ENCODE peak calls at places on chromosomes 11 and 22, in eight cellular contexts. One of them, this sample, is unnamed.

GRCh38 chr11:60771879-60772525 is 13.1 kb upstream of the MS4A10 start:
- DNase-seq in stimulated activated CD4-positive, alpha-beta T cell treated with anti-CD3 and anti-CD28 coated beads, Interleukin-1b, Interleukin-23, amount 100 ng/mL, for 1 hour: no peak
- DNase-seq in choroid plexus epithelial cell: peak
- DNase-seq in hypothalamus: no peak
- DNase-seq in RCC 7860: no peak
- DNase-seq in left colon: no peak
- DNase-seq in NCI-H1105: no peak
- DNase-seq in NCI-H1092: no peak
- DNase-seq in this sample: no peak

GRCh38 chr11:10990637-10991036 is 132.8 kb upstream of the ZBED5 start:
- DNase-seq in stimulated activated CD4-positive, alpha-beta T cell treated with anti-CD3 and anti-CD28 coated beads, Interleukin-1b, Interleukin-23, amount 100 ng/mL, for 1 hour: no peak
- DNase-seq in choroid plexus epithelial cell: no peak
- DNase-seq in hypothalamus: no peak
- DNase-seq in RCC 7860: peak
- DNase-seq in left colon: no peak
- DNase-seq in NCI-H1105: no peak
- DNase-seq in NCI-H1092: no peak
- DNase-seq in this sample: no peak

GRCh38 chr11:87454246-87454645 is 416.5 kb downstream of the TMEM135 start:
- DNase-seq in stimulated activated CD4-positive, alpha-beta T cell treated with anti-CD3 and anti-CD28 coated beads, Interleukin-1b, Interleukin-23, amount 100 ng/mL, for 1 hour: no peak
- DNase-seq in choroid plexus epithelial cell: peak
- DNase-seq in hypothalamus: no peak
- DNase-seq in RCC 7860: no peak
- DNase-seq in left colon: peak
- DNase-seq in NCI-H1105: no peak
- DNase-seq in NCI-H1092: no peak
- DNase-seq in this sample: peak

GRCh38 chr11:63610604-63611394 is 3.4 kb downstream of the PLAAT3 start:
- DNase-seq in stimulated activated CD4-positive, alpha-beta T cell treated with anti-CD3 and anti-CD28 coated beads, Interleukin-1b, Interleukin-23, amount 100 ng/mL, for 1 hour: no peak
- DNase-seq in choroid plexus epithelial cell: peak
- DNase-seq in hypothalamus: no peak
- DNase-seq in RCC 7860: no peak
- DNase-seq in left colon: no peak
- DNase-seq in NCI-H1105: no peak
- DNase-seq in NCI-H1092: no peak
- DNase-seq in this sample: peak

GRCh38 chr11:34567733-34568132 is 53.2 kb upstream of the EHF start:
- DNase-seq in stimulated activated CD4-positive, alpha-beta T cell treated with anti-CD3 and anti-CD28 coated beads, Interleukin-1b, Interleukin-23, amount 100 ng/mL, for 1 hour: no peak
- DNase-seq in choroid plexus epithelial cell: no peak
- DNase-seq in hypothalamus: no peak
- DNase-seq in RCC 7860: no peak
- DNase-seq in left colon: no peak
- DNase-seq in NCI-H1105: no peak
- DNase-seq in NCI-H1092: no peak
- DNase-seq in this sample: no peak

GRCh38 chr11:22521226-22521625 is 104.4 kb downstream of the FANCF start:
- DNase-seq in stimulated activated CD4-positive, alpha-beta T cell treated with anti-CD3 and anti-CD28 coated beads, Interleukin-1b, Interleukin-23, amount 100 ng/mL, for 1 hour: no peak
- DNase-seq in choroid plexus epithelial cell: peak
- DNase-seq in hypothalamus: no peak
- DNase-seq in RCC 7860: peak
- DNase-seq in left colon: no peak
- DNase-seq in NCI-H1105: no peak
- DNase-seq in NCI-H1092: no peak
- DNase-seq in this sample: peak

GRCh38 chr11:76664578-76665061 is 5.9 kb downstream of the LRRC32 start:
- DNase-seq in stimulated activated CD4-positive, alpha-beta T cell treated with anti-CD3 and anti-CD28 coated beads, Interleukin-1b, Interleukin-23, amount 100 ng/mL, for 1 hour: no peak
- DNase-seq in choroid plexus epithelial cell: no peak
- DNase-seq in hypothalamus: no peak
- DNase-seq in RCC 7860: no peak
- DNase-seq in left colon: no peak
- DNase-seq in NCI-H1105: no peak
- DNase-seq in NCI-H1092: no peak
- DNase-seq in this sample: no peak

GRCh38 chr11:128279861-128280260 is 307.5 kb downstream of the ETS1 start:
- DNase-seq in stimulated activated CD4-positive, alpha-beta T cell treated with anti-CD3 and anti-CD28 coated beads, Interleukin-1b, Interleukin-23, amount 100 ng/mL, for 1 hour: no peak
- DNase-seq in choroid plexus epithelial cell: peak
- DNase-seq in hypothalamus: no peak
- DNase-seq in RCC 7860: no peak
- DNase-seq in left colon: no peak
- DNase-seq in NCI-H1105: no peak
- DNase-seq in NCI-H1092: no peak
- DNase-seq in this sample: no peak

GRCh38 chr22:44493206-44493605 is 4.8 kb downstream of the RTL6 start:
- DNase-seq in stimulated activated CD4-positive, alpha-beta T cell treated with anti-CD3 and anti-CD28 coated beads, Interleukin-1b, Interleukin-23, amount 100 ng/mL, for 1 hour: no peak
- DNase-seq in choroid plexus epithelial cell: no peak
- DNase-seq in hypothalamus: no peak
- DNase-seq in RCC 7860: no peak
- DNase-seq in left colon: no peak
- DNase-seq in NCI-H1105: no peak
- DNase-seq in NCI-H1092: no peak
- DNase-seq in this sample: no peak

GRCh38 chr11:65898656-65899355 is 1.4 kb downstream of the FOSL1 start:
- DNase-seq in stimulated activated CD4-positive, alpha-beta T cell treated with anti-CD3 and anti-CD28 coated beads, Interleukin-1b, Interleukin-23, amount 100 ng/mL, for 1 hour: no peak
- DNase-seq in choroid plexus epithelial cell: peak
- DNase-seq in hypothalamus: no peak
- DNase-seq in RCC 7860: no peak
- DNase-seq in left colon: no peak
- DNase-seq in NCI-H1105: no peak
- DNase-seq in NCI-H1092: no peak
- DNase-seq in this sample: no peak

GRCh38 chr11:6333112-6333511 is 12.8 kb upstream of the CAVIN3 start:
- DNase-seq in stimulated activated CD4-positive, alpha-beta T cell treated with anti-CD3 and anti-CD28 coated beads, Interleukin-1b, Interleukin-23, amount 100 ng/mL, for 1 hour: no peak
- DNase-seq in choroid plexus epithelial cell: no peak
- DNase-seq in hypothalamus: no peak
- DNase-seq in RCC 7860: no peak
- DNase-seq in left colon: no peak
- DNase-seq in NCI-H1105: peak
- DNase-seq in NCI-H1092: peak
- DNase-seq in this sample: no peak

GRCh38 chr22:27774200-27774599 is 27.4 kb downstream of the MN1 start:
- DNase-seq in stimulated activated CD4-positive, alpha-beta T cell treated with anti-CD3 and anti-CD28 coated beads, Interleukin-1b, Interleukin-23, amount 100 ng/mL, for 1 hour: no peak
- DNase-seq in choroid plexus epithelial cell: no peak
- DNase-seq in hypothalamus: no peak
- DNase-seq in RCC 7860: no peak
- DNase-seq in left colon: no peak
- DNase-seq in NCI-H1105: no peak
- DNase-seq in NCI-H1092: no peak
- DNase-seq in this sample: no peak

GRCh38 chr22:46769191-46769675 is 6.8 kb downstream of the TBC1D22A start:
- DNase-seq in stimulated activated CD4-positive, alpha-beta T cell treated with anti-CD3 and anti-CD28 coated beads, Interleukin-1b, Interleukin-23, amount 100 ng/mL, for 1 hour: no peak
- DNase-seq in choroid plexus epithelial cell: no peak
- DNase-seq in hypothalamus: no peak
- DNase-seq in RCC 7860: no peak
- DNase-seq in left colon: no peak
- DNase-seq in NCI-H1105: peak
- DNase-seq in NCI-H1092: no peak
- DNase-seq in this sample: no peak

GRCh38 chr22:39512026-39512425 is 8.3 kb upstream of the ATF4 start:
- DNase-seq in stimulated activated CD4-positive, alpha-beta T cell treated with anti-CD3 and anti-CD28 coated beads, Interleukin-1b, Interleukin-23, amount 100 ng/mL, for 1 hour: no peak
- DNase-seq in choroid plexus epithelial cell: no peak
- DNase-seq in hypothalamus: no peak
- DNase-seq in RCC 7860: no peak
- DNase-seq in left colon: no peak
- DNase-seq in NCI-H1105: no peak
- DNase-seq in NCI-H1092: no peak
- DNase-seq in this sample: no peak

GRCh38 chr22:23574371-23574811 is 5.7 kb downstream of the IGLL1 start:
- DNase-seq in stimulated activated CD4-positive, alpha-beta T cell treated with anti-CD3 and anti-CD28 coated beads, Interleukin-1b, Interleukin-23, amount 100 ng/mL, for 1 hour: no peak
- DNase-seq in choroid plexus epithelial cell: no peak
- DNase-seq in hypothalamus: no peak
- DNase-seq in RCC 7860: no peak
- DNase-seq in left colon: no peak
- DNase-seq in NCI-H1105: no peak
- DNase-seq in NCI-H1092: no peak
- DNase-seq in this sample: no peak

GRCh38 chr22:31199187-31199586 is 12.9 kb upstream of the LIMK2 start:
- DNase-seq in stimulated activated CD4-positive, alpha-beta T cell treated with anti-CD3 and anti-CD28 coated beads, Interleukin-1b, Interleukin-23, amount 100 ng/mL, for 1 hour: no peak
- DNase-seq in choroid plexus epithelial cell: peak
- DNase-seq in hypothalamus: no peak
- DNase-seq in RCC 7860: no peak
- DNase-seq in left colon: no peak
- DNase-seq in NCI-H1105: no peak
- DNase-seq in NCI-H1092: no peak
- DNase-seq in this sample: no peak

GRCh38 chr22:41695211-41695610 is 4.1 kb upstream of the MEI1 start:
- DNase-seq in stimulated activated CD4-positive, alpha-beta T cell treated with anti-CD3 and anti-CD28 coated beads, Interleukin-1b, Interleukin-23, amount 100 ng/mL, for 1 hour: no peak
- DNase-seq in choroid plexus epithelial cell: no peak
- DNase-seq in hypothalamus: no peak
- DNase-seq in RCC 7860: no peak
- DNase-seq in left colon: no peak
- DNase-seq in NCI-H1105: no peak
- DNase-seq in NCI-H1092: no peak
- DNase-seq in this sample: no peak

GRCh38 chr11:117468888-117469287 is 141.2 kb downstream of the CEP164 start:
- DNase-seq in stimulated activated CD4-positive, alpha-beta T cell treated with anti-CD3 and anti-CD28 coated beads, Interleukin-1b, Interleukin-23, amount 100 ng/mL, for 1 hour: no peak
- DNase-seq in choroid plexus epithelial cell: no peak
- DNase-seq in hypothalamus: no peak
- DNase-seq in RCC 7860: no peak
- DNase-seq in left colon: no peak
- DNase-seq in NCI-H1105: no peak
- DNase-seq in NCI-H1092: no peak
- DNase-seq in this sample: no peak

GRCh38 chr11:68146704-68147474 is 25.7 kb upstream of the CHKA start:
- DNase-seq in stimulated activated CD4-positive, alpha-beta T cell treated with anti-CD3 and anti-CD28 coated beads, Interleukin-1b, Interleukin-23, amount 100 ng/mL, for 1 hour: no peak
- DNase-seq in choroid plexus epithelial cell: peak
- DNase-seq in hypothalamus: peak
- DNase-seq in RCC 7860: peak
- DNase-seq in left colon: peak
- DNase-seq in NCI-H1105: peak
- DNase-seq in NCI-H1092: peak
- DNase-seq in this sample: peak

GRCh38 chr11:78453140-78453935 is 35.7 kb upstream of the GAB2 start:
- DNase-seq in stimulated activated CD4-positive, alpha-beta T cell treated with anti-CD3 and anti-CD28 coated beads, Interleukin-1b, Interleukin-23, amount 100 ng/mL, for 1 hour: no peak
- DNase-seq in choroid plexus epithelial cell: peak
- DNase-seq in hypothalamus: no peak
- DNase-seq in RCC 7860: no peak
- DNase-seq in left colon: no peak
- DNase-seq in NCI-H1105: no peak
- DNase-seq in NCI-H1092: no peak
- DNase-seq in this sample: peak

GRCh38 chr11:44993971-44994705 is 43.5 kb upstream of the TP53I11 start:
- DNase-seq in stimulated activated CD4-positive, alpha-beta T cell treated with anti-CD3 and anti-CD28 coated beads, Interleukin-1b, Interleukin-23, amount 100 ng/mL, for 1 hour: no peak
- DNase-seq in choroid plexus epithelial cell: no peak
- DNase-seq in hypothalamus: no peak
- DNase-seq in RCC 7860: no peak
- DNase-seq in left colon: no peak
- DNase-seq in NCI-H1105: no peak
- DNase-seq in NCI-H1092: peak
- DNase-seq in this sample: no peak

GRCh38 chr11:71372693-71373657 is 75.2 kb downstream of the DHCR7 start:
- DNase-seq in stimulated activated CD4-positive, alpha-beta T cell treated with anti-CD3 and anti-CD28 coated beads, Interleukin-1b, Interleukin-23, amount 100 ng/mL, for 1 hour: no peak
- DNase-seq in choroid plexus epithelial cell: peak
- DNase-seq in hypothalamus: no peak
- DNase-seq in RCC 7860: peak
- DNase-seq in left colon: no peak
- DNase-seq in NCI-H1105: no peak
- DNase-seq in NCI-H1092: no peak
- DNase-seq in this sample: peak

GRCh38 chr22:31504282-31504681 is 7.9 kb downstream of the SFI1 start:
- DNase-seq in stimulated activated CD4-positive, alpha-beta T cell treated with anti-CD3 and anti-CD28 coated beads, Interleukin-1b, Interleukin-23, amount 100 ng/mL, for 1 hour: no peak
- DNase-seq in choroid plexus epithelial cell: peak
- DNase-seq in hypothalamus: no peak
- DNase-seq in RCC 7860: no peak
- DNase-seq in left colon: no peak
- DNase-seq in NCI-H1105: no peak
- DNase-seq in NCI-H1092: no peak
- DNase-seq in this sample: peak

GRCh38 chr11:63553759-63554158 is 9.4 kb downstream of the PLAAT2 start:
- DNase-seq in stimulated activated CD4-positive, alpha-beta T cell treated with anti-CD3 and anti-CD28 coated beads, Interleukin-1b, Interleukin-23, amount 100 ng/mL, for 1 hour: no peak
- DNase-seq in choroid plexus epithelial cell: peak
- DNase-seq in hypothalamus: no peak
- DNase-seq in RCC 7860: no peak
- DNase-seq in left colon: no peak
- DNase-seq in NCI-H1105: no peak
- DNase-seq in NCI-H1092: no peak
- DNase-seq in this sample: no peak

GRCh38 chr11:993632-994167 is 42.8 kb downstream of the MUC6 start:
- DNase-seq in stimulated activated CD4-positive, alpha-beta T cell treated with anti-CD3 and anti-CD28 coated beads, Interleukin-1b, Interleukin-23, amount 100 ng/mL, for 1 hour: no peak
- DNase-seq in choroid plexus epithelial cell: no peak
- DNase-seq in hypothalamus: no peak
- DNase-seq in RCC 7860: no peak
- DNase-seq in left colon: no peak
- DNase-seq in NCI-H1105: no peak
- DNase-seq in NCI-H1092: no peak
- DNase-seq in this sample: no peak

GRCh38 chr11:73538381-73538872 is 59.5 kb downstream of the FAM168A start:
- DNase-seq in stimulated activated CD4-positive, alpha-beta T cell treated with anti-CD3 and anti-CD28 coated beads, Interleukin-1b, Interleukin-23, amount 100 ng/mL, for 1 hour: no peak
- DNase-seq in choroid plexus epithelial cell: no peak
- DNase-seq in hypothalamus: no peak
- DNase-seq in RCC 7860: no peak
- DNase-seq in left colon: no peak
- DNase-seq in NCI-H1105: no peak
- DNase-seq in NCI-H1092: no peak
- DNase-seq in this sample: no peak

GRCh38 chr22:50218996-50219727 is 18.4 kb downstream of the SELENOO start:
- DNase-seq in stimulated activated CD4-positive, alpha-beta T cell treated with anti-CD3 and anti-CD28 coated beads, Interleukin-1b, Interleukin-23, amount 100 ng/mL, for 1 hour: no peak
- DNase-seq in choroid plexus epithelial cell: peak
- DNase-seq in hypothalamus: no peak
- DNase-seq in RCC 7860: no peak
- DNase-seq in left colon: peak
- DNase-seq in NCI-H1105: peak
- DNase-seq in NCI-H1092: peak
- DNase-seq in this sample: peak

GRCh38 chr22:20671409-20672081 is 102.4 kb upstream of the SERPIND1 start:
- DNase-seq in stimulated activated CD4-positive, alpha-beta T cell treated with anti-CD3 and anti-CD28 coated beads, Interleukin-1b, Interleukin-23, amount 100 ng/mL, for 1 hour: no peak
- DNase-seq in choroid plexus epithelial cell: no peak
- DNase-seq in hypothalamus: no peak
- DNase-seq in RCC 7860: no peak
- DNase-seq in left colon: no peak
- DNase-seq in NCI-H1105: no peak
- DNase-seq in NCI-H1092: no peak
- DNase-seq in this sample: no peak

GRCh38 chr11:72875736-72876135 is 61.5 kb downstream of the ATG16L2 start:
- DNase-seq in stimulated activated CD4-positive, alpha-beta T cell treated with anti-CD3 and anti-CD28 coated beads, Interleukin-1b, Interleukin-23, amount 100 ng/mL, for 1 hour: no peak
- DNase-seq in choroid plexus epithelial cell: no peak
- DNase-seq in hypothalamus: no peak
- DNase-seq in RCC 7860: no peak
- DNase-seq in left colon: no peak
- DNase-seq in NCI-H1105: no peak
- DNase-seq in NCI-H1092: no peak
- DNase-seq in this sample: no peak

GRCh38 chr11:9074338-9075029 is 16.9 kb downstream of the SCUBE2 start:
- DNase-seq in stimulated activated CD4-positive, alpha-beta T cell treated with anti-CD3 and anti-CD28 coated beads, Interleukin-1b, Interleukin-23, amount 100 ng/mL, for 1 hour: no peak
- DNase-seq in choroid plexus epithelial cell: no peak
- DNase-seq in hypothalamus: no peak
- DNase-seq in RCC 7860: no peak
- DNase-seq in left colon: no peak
- DNase-seq in NCI-H1105: no peak
- DNase-seq in NCI-H1092: no peak
- DNase-seq in this sample: no peak

GRCh38 chr11:121842186-121842585 is 273.8 kb downstream of the BLID start:
- DNase-seq in stimulated activated CD4-positive, alpha-beta T cell treated with anti-CD3 and anti-CD28 coated beads, Interleukin-1b, Interleukin-23, amount 100 ng/mL, for 1 hour: no peak
- DNase-seq in choroid plexus epithelial cell: no peak
- DNase-seq in hypothalamus: no peak
- DNase-seq in RCC 7860: no peak
- DNase-seq in left colon: no peak
- DNase-seq in NCI-H1105: no peak
- DNase-seq in NCI-H1092: no peak
- DNase-seq in this sample: no peak

GRCh38 chr11:71086687-71087258 is 165.6 kb downstream of the SHANK2 start:
- DNase-seq in stimulated activated CD4-positive, alpha-beta T cell treated with anti-CD3 and anti-CD28 coated beads, Interleukin-1b, Interleukin-23, amount 100 ng/mL, for 1 hour: no peak
- DNase-seq in choroid plexus epithelial cell: peak
- DNase-seq in hypothalamus: peak
- DNase-seq in RCC 7860: peak
- DNase-seq in left colon: peak
- DNase-seq in NCI-H1105: peak
- DNase-seq in NCI-H1092: peak
- DNase-seq in this sample: peak

GRCh38 chr11:134398079-134398444 is 14.0 kb downstream of the B3GAT1 start:
- DNase-seq in stimulated activated CD4-positive, alpha-beta T cell treated with anti-CD3 and anti-CD28 coated beads, Interleukin-1b, Interleukin-23, amount 100 ng/mL, for 1 hour: no peak
- DNase-seq in choroid plexus epithelial cell: no peak
- DNase-seq in hypothalamus: peak
- DNase-seq in RCC 7860: no peak
- DNase-seq in left colon: no peak
- DNase-seq in NCI-H1105: no peak
- DNase-seq in NCI-H1092: peak
- DNase-seq in this sample: no peak

GRCh38 chr22:22666307-22667091 is 22.1 kb downstream of the GGTLC2 start:
- DNase-seq in stimulated activated CD4-positive, alpha-beta T cell treated with anti-CD3 and anti-CD28 coated beads, Interleukin-1b, Interleukin-23, amount 100 ng/mL, for 1 hour: no peak
- DNase-seq in choroid plexus epithelial cell: peak
- DNase-seq in hypothalamus: no peak
- DNase-seq in RCC 7860: no peak
- DNase-seq in left colon: peak
- DNase-seq in NCI-H1105: no peak
- DNase-seq in NCI-H1092: no peak
- DNase-seq in this sample: peak

This sample was measured in astrocyte of the spinal cord.